ENCODE peak calls at places on chromosome 7, in six cellular contexts. N, O, M, L, F and T are unnamed samples.

GRCh38 chr7:137601642-137602041 is 245.1 kb downstream of the DGKI start:
- DNase-seq in F (no peak), L (no peak), N (no peak), O (no peak), M (no peak), T (no peak)

GRCh38 chr7:87332321-87332720 is 13.1 kb upstream of the CROT start:
- DNase-seq in O (no peak), M (no peak), F (no peak), N (no peak), L (no peak), T (no peak)

GRCh38 chr7:114910787-114911186 is 11.1 kb upstream of the MDFIC start:
- DNase-seq in L (no peak), O (no peak), N (no peak), M (no peak), F (no peak), T (no peak)

GRCh38 chr7:85104432-85105205 is 82.2 kb downstream of the SEMA3D start:
- DNase-seq in F (no peak), L (peak; percentile 80), M (no peak), O (no peak), N (no peak), T (no peak)

GRCh38 chr7:87354749-87355148 is 9.3 kb downstream of the CROT start:
- DNase-seq in O (no peak), M (no peak), L (no peak), N (no peak), F (no peak), T (no peak)

GRCh38 chr7:135441791-135442190 is 68.1 kb downstream of the CNOT4 start:
- DNase-seq in M (peak; percentile 44), O (no peak), L (peak; percentile 32), N (no peak), F (no peak), T (no peak)

GRCh38 chr7:148084138-148084537 is 506.4 kb upstream of the C7orf33 start:
- DNase-seq in F (peak; percentile 61), M (peak; percentile 59), O (peak; percentile 19), N (peak; percentile 83), L (peak; percentile 15), T (peak; percentile 7)

GRCh38 chr7:119761776-119762175 is 511.2 kb upstream of the KCND2 start:
- DNase-seq in N (no peak), F (no peak), M (no peak), L (no peak), O (no peak), T (no peak)

GRCh38 chr7:81284576-81284975 is 365.7 kb upstream of the SEMA3C start:
- DNase-seq in F (no peak), L (peak; percentile 68), O (no peak), N (no peak), M (no peak), T (no peak)

GRCh38 chr7:149872419-149873073 is 1.2 kb upstream of the ATP6V0E2 start:
- DNase-seq in N (peak; percentile 87), O (peak; percentile 63), M (peak; percentile 94), L (peak; percentile 88), F (peak; percentile 67), T (peak; percentile 66)

GRCh38 chr7:18693826-18694225 is 198.3 kb downstream of the HDAC9 start:
- DNase-seq in N (no peak), F (no peak), L (no peak), M (no peak), O (no peak), T (no peak)

GRCh38 chr7:51471199-51472016 is 154.8 kb upstream of the COBL start:
- DNase-seq in N (peak; percentile 38), L (no peak), F (peak; percentile 32), O (no peak), M (no peak), T (peak; percentile 51)

GRCh38 chr7:44398953-44399574 is 73.7 kb upstream of the CAMK2B start:
- DNase-seq in L (peak; percentile 18), F (no peak), N (no peak), M (no peak), O (no peak), T (no peak)

GRCh38 chr7:33868151-33868550 is 37.2 kb upstream of the BMPER start:
- DNase-seq in F (no peak), M (no peak), O (no peak), L (peak; percentile 95), N (no peak), T (no peak)

GRCh38 chr7:35691827-35692307 is 3.1 kb downstream of the HERPUD2 start:
- DNase-seq in L (peak; percentile 16), N (no peak), O (peak; percentile 49), F (no peak), M (no peak), T (no peak)